ENCODE peak calls at places on chromosomes 1 and 21, in five cellular contexts. One of them, this sample, is unnamed.

GRCh38 chr1:47549532-47549931 is 111.7 kb downstream of the FOXD2 start:
- DNase-seq in A549: no peak
- DNase-seq in IMR-90: no peak
- DNase-seq in GM12878: no peak
- DNase-seq in K562: no peak
- DNase-seq in this sample: no peak

GRCh38 chr1:233025156-233025555 is 74.7 kb downstream of the NTPCR start:
- DNase-seq in A549: peak; percentile 55
- DNase-seq in IMR-90: peak; percentile 30
- DNase-seq in GM12878: no peak
- DNase-seq in K562: no peak
- DNase-seq in this sample: peak; percentile 18

GRCh38 chr1:93766451-93766850 is 84.8 kb upstream of the BCAR3 start:
- DNase-seq in A549: no peak
- DNase-seq in IMR-90: no peak
- DNase-seq in GM12878: no peak
- DNase-seq in K562: no peak
- DNase-seq in this sample: no peak

GRCh38 chr1:226652613-226653012 is 86.5 kb downstream of the ITPKB start:
- DNase-seq in A549: no peak
- DNase-seq in IMR-90: no peak
- DNase-seq in GM12878: no peak
- DNase-seq in K562: no peak
- DNase-seq in this sample: no peak

GRCh38 chr21:27268290-27268689 is 301.4 kb upstream of the ADAMTS5 start:
- DNase-seq in A549: no peak
- DNase-seq in IMR-90: peak; percentile 57
- DNase-seq in GM12878: no peak
- DNase-seq in K562: no peak
- DNase-seq in this sample: no peak

GRCh38 chr1:85681087-85681486 is 27.1 kb downstream of the ZNHIT6 start:
- DNase-seq in A549: peak; percentile 60
- DNase-seq in IMR-90: peak; percentile 68
- DNase-seq in GM12878: no peak
- DNase-seq in K562: no peak
- DNase-seq in this sample: peak; percentile 97

GRCh38 chr1:207239874-207240273 is 81.6 kb upstream of the CD55 start:
- DNase-seq in A549: peak; percentile 48
- DNase-seq in IMR-90: no peak
- DNase-seq in GM12878: no peak
- DNase-seq in K562: no peak
- DNase-seq in this sample: no peak

GRCh38 chr21:30733026-30733425 is 14.0 kb downstream of the KRTAP21-2 start:
- DNase-seq in A549: no peak
- DNase-seq in IMR-90: no peak
- DNase-seq in GM12878: no peak
- DNase-seq in K562: no peak
- DNase-seq in this sample: no peak

GRCh38 chr1:71526824-71527223 is 446.0 kb upstream of the ZRANB2 start:
- DNase-seq in A549: no peak
- DNase-seq in IMR-90: no peak
- DNase-seq in GM12878: no peak
- DNase-seq in K562: no peak
- DNase-seq in this sample: no peak

GRCh38 chr1:173601588-173601987 is 1.3 kb downstream of the SLC9C2 start:
- DNase-seq in A549: no peak
- DNase-seq in IMR-90: no peak
- DNase-seq in GM12878: peak; percentile 26
- DNase-seq in K562: no peak
- DNase-seq in this sample: no peak

GRCh38 chr1:226625832-226626576 is 77.4 kb downstream of the STUM start:
- DNase-seq in A549: no peak
- DNase-seq in IMR-90: no peak
- DNase-seq in GM12878: no peak
- DNase-seq in K562: no peak
- DNase-seq in this sample: no peak

GRCh38 chr21:39675595-39675994 is 62.9 kb downstream of the B3GALT5 start:
- DNase-seq in A549: no peak
- DNase-seq in IMR-90: no peak
- DNase-seq in GM12878: no peak
- DNase-seq in K562: no peak
- DNase-seq in this sample: no peak

GRCh38 chr1:56063461-56063860 is 515.9 kb downstream of the PLPP3 start:
- DNase-seq in A549: no peak
- DNase-seq in IMR-90: no peak
- DNase-seq in GM12878: no peak
- DNase-seq in K562: no peak
- DNase-seq in this sample: no peak

GRCh38 chr1:108357802-108358201 is 92.3 kb upstream of the NBPF6 start:
- DNase-seq in A549: no peak
- DNase-seq in IMR-90: no peak
- DNase-seq in GM12878: no peak
- DNase-seq in K562: no peak
- DNase-seq in this sample: no peak

GRCh38 chr1:119372493-119373086 is 4.0 kb downstream of the HAO2 start:
- DNase-seq in A549: peak; percentile 51
- DNase-seq in IMR-90: no peak
- DNase-seq in GM12878: no peak
- DNase-seq in K562: no peak
- DNase-seq in this sample: peak; percentile 70

GRCh38 chr1:85188530-85188929 is 12.3 kb downstream of the SYDE2 start:
- DNase-seq in A549: no peak
- DNase-seq in IMR-90: no peak
- DNase-seq in GM12878: no peak
- DNase-seq in K562: no peak
- DNase-seq in this sample: no peak

GRCh38 chr1:66350001-66350547 is 183.9 kb upstream of the SGIP1 start:
- DNase-seq in A549: no peak
- DNase-seq in IMR-90: peak; percentile 34
- DNase-seq in GM12878: no peak
- DNase-seq in K562: no peak
- DNase-seq in this sample: no peak

GRCh38 chr1:118097622-118098348 is 87.2 kb downstream of the SPAG17 start:
- DNase-seq in A549: no peak
- DNase-seq in IMR-90: peak; percentile 32
- DNase-seq in GM12878: no peak
- DNase-seq in K562: no peak
- DNase-seq in this sample: no peak

GRCh38 chr1:33181038-33181861 is 593 bp downstream of the TRIM62 start:
- DNase-seq in A549: peak; percentile 36
- DNase-seq in IMR-90: peak; percentile 41
- DNase-seq in GM12878: no peak
- DNase-seq in K562: peak; percentile 62
- DNase-seq in this sample: no peak

GRCh38 chr1:228875741-228876140 is 140.5 kb downstream of the RHOU start:
- DNase-seq in A549: no peak
- DNase-seq in IMR-90: no peak
- DNase-seq in GM12878: no peak
- DNase-seq in K562: no peak
- DNase-seq in this sample: no peak

GRCh38 chr1:44609768-44610526 is 64.3 kb downstream of the TMEM53 start:
- DNase-seq in A549: no peak
- DNase-seq in IMR-90: no peak
- DNase-seq in GM12878: no peak
- DNase-seq in K562: peak; percentile 87
- DNase-seq in this sample: no peak

GRCh38 chr1:85320371-85321131 is 44.1 kb upstream of the BCL10 start:
- DNase-seq in A549: peak; percentile 39
- DNase-seq in IMR-90: peak; percentile 81
- DNase-seq in GM12878: no peak
- DNase-seq in K562: no peak
- DNase-seq in this sample: no peak

GRCh38 chr1:159669338-159669737 is 45.1 kb downstream of the CRP start:
- DNase-seq in A549: no peak
- DNase-seq in IMR-90: no peak
- DNase-seq in GM12878: no peak
- DNase-seq in K562: no peak
- DNase-seq in this sample: no peak

GRCh38 chr1:3011127-3011526 is 10.1 kb upstream of the ACTRT2 start:
- DNase-seq in A549: no peak
- DNase-seq in IMR-90: no peak
- DNase-seq in GM12878: no peak
- DNase-seq in K562: no peak
- DNase-seq in this sample: no peak
- TF ChIP-seq USF2 in A549: no peak
- TF ChIP-seq USF2 in IMR-90: no peak
- TF ChIP-seq USF2 in GM12878: no peak
- TF ChIP-seq USF2 in K562: no peak
- TF ChIP-seq USF2 in this sample: no peak

DNA sequence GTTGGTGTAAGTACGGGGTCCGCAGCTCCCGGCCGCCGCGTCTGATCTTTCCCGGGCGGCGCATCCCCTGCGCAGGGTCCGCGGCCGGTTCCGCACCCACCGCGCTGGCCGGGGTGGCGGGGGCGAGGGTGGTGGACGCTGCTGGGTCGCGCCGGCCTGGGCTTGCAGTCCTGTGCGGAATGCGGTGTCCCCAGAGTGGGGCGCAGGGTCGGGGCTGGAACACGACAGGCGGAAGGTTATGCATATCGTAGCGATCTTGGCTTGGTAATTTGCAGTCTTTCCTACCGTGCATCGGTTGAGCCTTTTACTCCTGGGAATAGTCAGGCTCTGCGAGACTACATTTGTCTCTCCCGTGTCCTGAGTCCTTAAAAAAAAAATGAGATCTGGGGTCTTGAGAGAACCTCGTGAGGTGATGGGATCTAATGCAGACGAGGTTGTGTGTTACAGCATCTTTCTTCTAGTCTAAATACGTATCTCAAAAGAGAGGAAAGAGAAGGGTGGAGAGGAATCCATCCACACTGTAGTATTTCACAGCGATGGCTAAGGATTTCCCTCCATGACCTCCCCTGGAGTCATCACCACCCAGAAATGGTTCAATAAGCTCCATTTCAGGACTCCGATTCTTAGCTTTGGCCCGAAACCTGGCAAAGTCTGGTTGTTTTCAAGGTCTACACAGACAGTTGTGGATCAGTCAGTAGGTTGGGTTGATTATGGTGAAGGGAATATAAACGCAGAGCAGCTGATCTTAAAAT is 607 bp downstream of the ATP1B1 start:
- DNase-seq in A549: no peak
- DNase-seq in IMR-90: peak; percentile 39
- DNase-seq in GM12878: no peak
- DNase-seq in K562: peak; percentile 36
- DNase-seq in this sample: no peak
- TF ChIP-seq SMC3 in A549: no peak
- TF ChIP-seq SMC3 in IMR-90: no peak
- TF ChIP-seq SMC3 in GM12878: no peak
- TF ChIP-seq SMC3 in K562: no peak
- TF ChIP-seq SMC3 in this sample: no peak

GRCh38 chr1:41861509-41862410 is 57.0 kb downstream of the HIVEP3 start:
- DNase-seq in A549: peak; percentile 23
- DNase-seq in IMR-90: no peak
- DNase-seq in GM12878: no peak
- DNase-seq in K562: no peak
- DNase-seq in this sample: no peak
- TF ChIP-seq BHLHE40 in A549: no peak
- TF ChIP-seq BHLHE40 in IMR-90: no peak
- TF ChIP-seq BHLHE40 in GM12878: no peak
- TF ChIP-seq BHLHE40 in K562: no peak
- TF ChIP-seq BHLHE40 in this sample: no peak

GRCh38 chr1:89727517-89728312 is 93.1 kb upstream of the LRRC8D start:
- DNase-seq in A549: no peak
- DNase-seq in IMR-90: no peak
- DNase-seq in GM12878: no peak
- DNase-seq in K562: no peak
- DNase-seq in this sample: no peak
- TF ChIP-seq USF2 in A549: no peak
- TF ChIP-seq USF2 in IMR-90: no peak
- TF ChIP-seq USF2 in GM12878: no peak
- TF ChIP-seq USF2 in K562: peak; percentile 31
- TF ChIP-seq USF2 in this sample: peak; percentile 32

DNA sequence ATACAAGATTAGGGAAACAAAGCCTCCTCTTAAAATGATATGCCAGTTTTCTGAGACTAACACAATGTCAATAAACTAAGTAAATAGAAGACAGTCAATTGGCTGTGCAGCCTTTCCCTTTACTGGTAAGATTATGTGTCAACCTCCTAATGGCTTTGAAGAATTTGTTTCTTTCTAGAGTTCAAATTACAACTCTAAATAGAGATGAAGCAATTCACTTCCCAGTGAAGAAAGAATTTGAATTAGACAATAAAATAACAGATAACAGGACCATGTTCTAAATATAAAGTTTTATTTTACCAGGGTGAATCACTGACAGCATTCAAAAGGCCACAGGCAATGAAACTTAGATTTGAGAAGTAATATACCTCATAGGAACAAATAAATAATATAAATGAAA is 680.3 kb downstream of the PLA2G4A start:
- DNase-seq in A549: peak; percentile 33
- DNase-seq in IMR-90: peak; percentile 55
- DNase-seq in GM12878: no peak
- DNase-seq in K562: no peak
- DNase-seq in this sample: no peak
- TF ChIP-seq SMC3 in A549: no peak
- TF ChIP-seq SMC3 in IMR-90: no peak
- TF ChIP-seq SMC3 in GM12878: no peak
- TF ChIP-seq SMC3 in K562: no peak
- TF ChIP-seq SMC3 in this sample: no peak

GRCh38 chr1:11736746-11737639 is 1.1 kb downstream of the AGTRAP start:
- DNase-seq in A549: peak; percentile 63
- DNase-seq in IMR-90: peak; percentile 79
- DNase-seq in GM12878: no peak
- DNase-seq in K562: peak; percentile 43
- DNase-seq in this sample: peak; percentile 65
- TF ChIP-seq BHLHE40 in A549: no peak
- TF ChIP-seq BHLHE40 in IMR-90: no peak
- TF ChIP-seq BHLHE40 in GM12878: no peak
- TF ChIP-seq BHLHE40 in K562: no peak
- TF ChIP-seq BHLHE40 in this sample: no peak

GRCh38 chr1:147504801-147505303 is 36.4 kb upstream of the BCL9 start:
- DNase-seq in A549: no peak
- DNase-seq in IMR-90: peak; percentile 15
- DNase-seq in GM12878: no peak
- DNase-seq in K562: peak; percentile 21
- DNase-seq in this sample: no peak
- TF ChIP-seq USF2 in A549: no peak
- TF ChIP-seq USF2 in IMR-90: no peak
- TF ChIP-seq USF2 in GM12878: no peak
- TF ChIP-seq USF2 in K562: no peak
- TF ChIP-seq USF2 in this sample: no peak

GRCh38 chr1:179229214-179230140 is at the start of gene ABL2:
- DNase-seq in A549: peak; percentile 29
- DNase-seq in IMR-90: no peak
- DNase-seq in GM12878: no peak
- DNase-seq in K562: peak; percentile 92
- DNase-seq in this sample: peak; percentile 18
- TF ChIP-seq SMC3 in A549: no peak
- TF ChIP-seq SMC3 in IMR-90: no peak
- TF ChIP-seq SMC3 in GM12878: no peak
- TF ChIP-seq SMC3 in K562: no peak
- TF ChIP-seq SMC3 in this sample: no peak

DNA sequence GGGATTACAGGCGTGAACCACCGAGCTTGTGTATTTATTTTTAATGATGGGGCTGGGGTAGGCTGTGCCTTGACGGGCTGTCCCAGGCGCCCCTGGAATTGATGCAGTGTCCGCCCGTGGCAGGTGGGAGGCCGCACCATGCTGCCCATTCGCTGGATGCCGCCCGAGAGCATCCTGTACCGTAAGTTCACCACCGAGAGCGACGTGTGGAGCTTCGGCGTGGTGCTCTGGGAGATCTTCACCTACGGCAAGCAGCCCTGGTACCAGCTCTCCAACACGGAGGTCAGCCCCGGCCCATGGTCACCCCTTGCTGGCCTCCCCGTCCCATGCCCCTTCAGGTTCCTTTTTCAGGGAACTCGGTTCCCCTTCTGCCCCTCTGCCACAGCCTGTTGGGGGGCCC is 13.6 kb upstream of the PEAR1 start:
- DNase-seq in A549: no peak
- DNase-seq in IMR-90: no peak
- DNase-seq in GM12878: no peak
- DNase-seq in K562: no peak
- DNase-seq in this sample: no peak
- TF ChIP-seq BHLHE40 in A549: no peak
- TF ChIP-seq BHLHE40 in IMR-90: no peak
- TF ChIP-seq BHLHE40 in GM12878: no peak
- TF ChIP-seq BHLHE40 in K562: no peak
- TF ChIP-seq BHLHE40 in this sample: no peak